ENCODE peak calls at places on chromosomes 13 and 19, in ten cellular contexts. T is uterus, R is cardiac muscle cell, J is cardiac fibroblast, Y is MCF 10A, F is heart right ventricle, W is K562, B is lower lobe of right lung, G is astrocyte, L is neural crest cell. X is an unnamed sample.

GRCh38 chr19:13839193-13839937 is 37.6 kb upstream of the NANOS3 start:
- DNase-seq in L (no peak), R (peak), G (peak), F (peak), Y (peak), W (peak), B (peak), T (peak), J (peak), X (no peak)

GRCh38 chr19:2309734-2310362 is 1.9 kb upstream of the LINGO3 start:
- DNase-seq in G (peak), R (no peak), J (no peak), B (no peak), L (no peak), Y (peak), W (no peak), F (no peak), T (no peak), X (no peak)

GRCh38 chr19:46471116-46471733 is at the start of gene PNMA8A:
- DNase-seq in L (peak), G (peak), F (peak), R (peak), Y (peak), J (peak), T (peak), B (peak), W (peak), X (peak)

GRCh38 chr19:48419158-48419920 is 25.9 kb downstream of the GRIN2D start:
- DNase-seq in Y (no peak), L (peak), F (no peak), R (peak), G (no peak), J (peak), W (peak), T (no peak), B (no peak), X (peak)

GRCh38 chr19:41192574-41193419 is at the start of gene CYP2S1:
- DNase-seq in Y (no peak), T (no peak), R (peak), B (peak), W (peak), F (no peak), J (no peak), G (no peak), L (no peak), X (peak)

GRCh38 chr19:39768811-39769210 is 9.8 kb upstream of the LEUTX start:
- DNase-seq in Y (no peak), F (no peak), T (no peak), B (no peak), G (no peak), L (no peak), J (no peak), W (no peak), R (no peak), X (no peak)

GRCh38 chr19:54477650-54478049 is 4.6 kb upstream of the CDC42EP5 start:
- DNase-seq in J (no peak), W (no peak), T (no peak), L (no peak), G (no peak), F (no peak), R (no peak), B (no peak), Y (no peak), X (no peak)

GRCh38 chr13:38954291-38954690 is 36.3 kb downstream of the STOML3 start:
- DNase-seq in T (no peak), W (no peak), Y (peak), L (no peak), B (no peak), F (no peak), J (no peak), R (no peak), G (no peak), X (no peak)

GRCh38 chr19:57406516-57407123 is 4.3 kb upstream of the ZNF17 start:
- DNase-seq in T (peak), L (peak), G (no peak), J (peak), F (peak), Y (peak), R (peak), B (peak), W (peak), X (peak)

GRCh38 chr13:33686772-33687480 is 131.0 kb upstream of the RFC3 start:
- DNase-seq in F (no peak), L (no peak), Y (no peak), J (peak), W (no peak), B (no peak), G (no peak), R (no peak), T (no peak), X (no peak)

GRCh38 chr13:80436571-80437169 is 95.7 kb upstream of the SPRY2 start:
- DNase-seq in T (peak), B (no peak), R (no peak), G (peak), J (peak), W (no peak), Y (no peak), L (no peak), F (peak), X (no peak)

GRCh38 chr19:38395381-38396127 is 7.1 kb downstream of the SPRED3 start:
- DNase-seq in Y (no peak), B (no peak), T (no peak), L (no peak), J (no peak), W (no peak), F (no peak), R (no peak), G (no peak), X (no peak)

GRCh38 chr19:2983351-2984195 is 6.2 kb downstream of the TLE6 start:
- DNase-seq in G (peak), L (peak), F (peak), J (peak), Y (peak), T (peak), W (no peak), B (no peak), R (peak), X (peak)

GRCh38 chr19:45499196-45500180 is 1.2 kb downstream of the PPM1N start:
- DNase-seq in G (no peak), Y (peak), T (no peak), W (peak), L (peak), J (peak), F (no peak), R (peak), B (peak), X (peak)

GRCh38 chr19:39155114-39155700 is 29.6 kb downstream of the PAK4 start:
- DNase-seq in J (no peak), G (no peak), L (no peak), B (no peak), R (no peak), W (no peak), Y (no peak), T (no peak), F (no peak), X (no peak)

GRCh38 chr19:14048439-14049153 is 13.3 kb downstream of the PALM3 start:
- DNase-seq in T (no peak), W (peak), G (no peak), B (peak), L (peak), J (no peak), Y (peak), R (peak), F (peak), X (peak)

DNA sequence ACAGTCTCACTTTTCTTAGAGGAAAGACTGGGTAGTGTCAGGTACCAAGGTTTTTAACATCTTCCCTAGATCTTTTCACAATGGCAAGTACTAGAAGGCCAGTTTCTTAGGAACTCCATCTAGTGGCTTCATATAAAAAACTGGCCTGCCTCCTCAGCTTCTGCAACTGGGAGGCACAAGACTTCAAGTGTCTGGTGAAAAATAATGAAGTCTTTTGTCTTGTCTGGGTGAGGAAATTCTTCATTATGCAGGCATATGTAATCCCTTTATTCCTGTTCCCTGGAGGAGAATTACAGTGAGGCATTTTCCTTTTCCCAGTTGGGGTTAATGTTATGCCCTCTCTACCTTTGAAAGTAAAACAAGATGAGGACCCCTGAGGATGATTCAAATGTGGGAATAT is 300.5 kb downstream of the NALCN start:
- DNase-seq in F (no peak), J (peak), Y (no peak), R (no peak), L (no peak), B (no peak), W (no peak), G (no peak), T (no peak), X (no peak)
- TF ChIP-seq CTCF in F (no peak), J (peak), Y (peak), R (no peak), L (peak), B (no peak), W (no peak), G (peak), T (no peak), X (no peak)

DNA sequence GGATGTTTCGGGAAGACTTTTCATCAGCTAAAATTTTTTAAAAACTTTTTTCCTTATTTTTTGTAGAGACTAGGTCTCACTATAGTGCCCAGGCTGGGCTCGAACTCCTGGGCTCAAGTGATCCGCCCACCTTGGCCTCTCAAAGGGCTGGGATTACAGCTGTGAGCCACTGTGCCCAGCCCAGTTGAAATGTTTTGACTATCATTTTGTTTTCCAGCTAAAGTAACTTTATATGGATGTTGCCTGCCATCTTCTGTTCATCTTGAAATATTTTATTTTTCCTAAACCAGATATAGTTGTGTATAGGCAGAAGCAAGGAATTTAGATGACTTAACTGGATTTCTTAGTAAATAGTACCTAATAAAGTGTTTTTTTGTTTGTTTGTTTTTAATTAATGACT is 7.0 kb downstream of the CAB39L start:
- DNase-seq in J (peak), G (peak), B (no peak), T (peak), F (no peak), L (no peak), W (no peak), Y (peak), R (peak), X (no peak)
- TF ChIP-seq CTCF in J (no peak), G (peak), B (no peak), T (peak), F (peak), L (peak), W (no peak), Y (peak), R (no peak), X (no peak)

GRCh38 chr19:18682807-18683108 is 722 bp upstream of the CRTC1 start:
- DNase-seq in F (no peak), L (no peak), B (no peak), G (no peak), R (no peak), Y (no peak), T (no peak), J (no peak), W (no peak), X (no peak)
- TF ChIP-seq CTCF in F (no peak), L (no peak), B (no peak), G (no peak), R (no peak), Y (no peak), T (no peak), J (no peak), W (no peak), X (no peak)

DNA sequence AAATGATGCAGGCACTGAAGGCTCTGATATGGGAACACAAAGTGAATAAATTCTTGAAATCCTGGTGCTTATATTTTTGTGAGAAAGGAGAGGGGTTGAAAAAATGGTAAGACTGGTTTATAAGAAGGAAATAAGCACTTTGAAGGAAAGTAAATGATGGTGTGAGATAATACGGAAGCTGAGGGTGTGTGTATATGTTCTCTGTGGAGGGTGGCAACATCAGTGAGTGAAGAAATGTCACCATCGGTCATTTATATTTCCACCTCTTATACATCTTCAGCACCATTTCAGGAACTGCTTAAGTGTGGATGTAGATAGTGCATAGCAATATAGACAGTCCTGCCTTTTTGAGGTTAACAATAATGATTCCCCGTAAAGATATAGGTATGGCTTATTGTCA is 17.5 kb downstream of the ZNF136 start:
- DNase-seq in T (no peak), L (no peak), F (no peak), B (no peak), Y (no peak), R (no peak), J (no peak), G (no peak), W (no peak), X (no peak)
- TF ChIP-seq CTCF in T (no peak), L (no peak), F (no peak), B (no peak), Y (no peak), R (no peak), J (no peak), G (no peak), W (no peak), X (no peak)

GRCh38 chr13:32473650-32474049 is 45.7 kb upstream of the N4BP2L1 start:
- DNase-seq in J (no peak), F (no peak), G (no peak), T (no peak), Y (no peak), W (no peak), B (no peak), L (no peak), R (no peak), X (no peak)
- TF ChIP-seq CTCF in J (no peak), F (no peak), G (no peak), T (no peak), Y (no peak), W (no peak), B (no peak), L (no peak), R (no peak), X (no peak)

GRCh38 chr19:55543567-55543966 is 1.8 kb downstream of the SBK3 start:
- DNase-seq in B (no peak), L (no peak), W (no peak), Y (no peak), G (no peak), J (no peak), R (no peak), T (no peak), F (no peak), X (no peak)

GRCh38 chr19:55541091-55541490 is 4.2 kb upstream of the SBK2 start:
- DNase-seq in Y (no peak), F (no peak), L (no peak), W (no peak), R (no peak), J (no peak), B (no peak), T (no peak), G (no peak), X (no peak)

GRCh38 chr19:55540619-55541018 is 3.7 kb upstream of the SBK2 start:
- DNase-seq in F (no peak), B (no peak), G (no peak), Y (no peak), J (no peak), R (no peak), L (no peak), T (no peak), W (no peak), X (no peak)

GRCh38 chr19:55544014-55544413 is 1.3 kb downstream of the SBK3 start:
- DNase-seq in W (no peak), Y (no peak), L (no peak), R (no peak), J (no peak), B (no peak), T (no peak), G (no peak), F (no peak), X (no peak)

DNA sequence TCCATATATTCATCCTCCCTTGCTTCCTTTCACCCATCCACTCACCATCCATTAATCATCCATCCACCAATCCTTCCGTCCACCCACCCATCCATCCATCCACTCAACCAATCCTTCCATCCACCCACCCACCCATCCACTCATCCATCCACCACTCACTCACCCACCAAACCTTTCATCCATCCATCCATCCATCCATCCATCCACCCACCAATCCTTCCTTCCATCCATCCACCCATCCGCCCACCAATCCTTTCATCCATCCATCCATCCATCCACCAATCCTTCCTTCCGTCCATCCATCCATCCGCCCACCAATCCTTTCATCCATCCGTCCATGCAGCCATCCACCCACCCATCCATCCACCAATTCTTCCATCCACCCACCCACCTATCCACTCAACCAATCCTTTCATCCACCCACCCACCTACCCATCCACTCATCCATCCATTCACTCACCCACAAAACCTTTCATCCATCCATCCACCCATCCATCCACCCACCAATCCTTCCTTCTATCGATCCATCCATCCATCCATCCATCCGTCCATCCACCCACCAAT is 3.0 kb downstream of the SBK3 start:
- DNase-seq in Y (no peak), T (no peak), J (no peak), W (no peak), G (no peak), L (no peak), F (no peak), B (no peak), R (no peak), X (no peak)
- TF ChIP-seq CTCF in Y (no peak), T (no peak), J (no peak), W (no peak), G (no peak), L (no peak), F (no peak), B (no peak), R (no peak), X (no peak)

DNA sequence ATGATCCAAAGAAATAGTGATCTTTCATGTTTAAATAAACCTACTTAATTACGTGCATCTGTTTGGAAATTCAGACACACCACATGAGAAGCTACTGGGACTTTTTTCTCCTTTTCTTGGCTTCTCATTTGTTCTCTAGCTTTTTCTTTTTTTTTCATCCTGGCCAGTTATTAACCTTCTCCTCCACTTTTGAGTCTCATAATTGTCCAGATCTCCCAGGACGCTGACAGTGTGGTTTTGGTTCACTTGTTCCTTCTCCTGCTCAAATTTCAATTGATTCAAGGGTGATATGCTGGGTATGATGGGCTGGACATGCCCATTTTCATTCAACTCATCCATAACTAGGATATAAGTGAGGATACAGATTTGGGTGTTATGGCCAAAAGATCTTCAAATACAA is 152.3 kb downstream of the TM9SF2 start:
- DNase-seq in Y (no peak), F (no peak), R (no peak), L (no peak), T (no peak), J (no peak), B (no peak), W (no peak), G (no peak), X (no peak)
- TF ChIP-seq CTCF in Y (no peak), F (no peak), R (no peak), L (no peak), T (no peak), J (no peak), B (no peak), W (no peak), G (no peak), X (no peak)